ENCODE peak calls at places on chromosome 18, in four cellular contexts. T, Z, O and N are unnamed samples.

GRCh38 chr18:79988925-79989361 is 580 bp upstream of the TXNL4A start:
- DNase-seq in T (peak), O (peak), Z (peak), N (peak)

GRCh38 chr18:57154389-57154788 is 7.5 kb downstream of the BOD1L2 start:
- DNase-seq in Z (no peak), O (no peak), T (no peak), N (no peak)

GRCh38 chr18:72672364-72673151 is 128.4 kb upstream of the CBLN2 start:
- DNase-seq in Z (peak), T (peak), O (no peak), N (peak)

GRCh38 chr18:13300029-13300428 is 81.5 kb downstream of the LDLRAD4 start:
- DNase-seq in T (no peak), O (no peak), Z (no peak), N (no peak)

GRCh38 chr18:49096021-49096420 is 145.3 kb upstream of the SMAD7 start:
- DNase-seq in O (no peak), T (no peak), Z (peak), N (no peak)

GRCh38 chr18:70411886-70412443 is 123.1 kb downstream of the SOCS6 start:
- DNase-seq in Z (no peak), O (no peak), T (no peak), N (no peak)

GRCh38 chr18:37424507-37424906 is 141.1 kb downstream of the CELF4 start:
- DNase-seq in Z (no peak), O (no peak), T (no peak), N (no peak)

GRCh38 chr18:79951545-79952456 is at the start of gene SLC66A2:
- DNase-seq in T (peak), O (peak), Z (peak), N (peak)

GRCh38 chr18:54215069-54215468 is 9.4 kb downstream of the MBD2 start:
- DNase-seq in O (no peak), Z (peak), T (no peak), N (no peak)

GRCh38 chr18:79395761-79396404 is at the start of gene NFATC1:
- DNase-seq in Z (peak), T (peak), O (peak), N (peak)

DNA sequence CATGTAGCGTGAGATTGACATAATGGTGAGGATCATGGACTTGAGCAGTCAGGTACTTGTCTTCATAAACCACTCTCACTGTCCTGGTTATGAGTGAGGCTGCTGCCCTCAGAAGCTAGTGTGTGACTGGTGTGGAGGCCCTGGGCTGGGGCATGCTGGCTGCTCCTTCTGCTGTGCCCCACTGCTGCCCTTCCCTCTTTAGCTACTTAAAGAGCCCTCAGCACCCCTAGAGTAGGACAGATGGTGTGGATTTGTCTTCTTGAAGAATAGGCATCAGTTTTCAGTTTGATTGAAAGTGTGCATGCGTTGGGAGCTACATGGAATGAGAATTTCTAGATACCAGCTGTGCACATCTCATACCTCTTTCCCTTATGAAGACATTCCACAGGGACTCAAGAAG is 15.4 kb downstream of the CPLX4 start:
- DNase-seq in O (no peak), T (no peak), Z (no peak), N (no peak)
- H3K4me3 ChIP-seq in O (no peak), T (no peak), Z (no peak), N (no peak)

DNA sequence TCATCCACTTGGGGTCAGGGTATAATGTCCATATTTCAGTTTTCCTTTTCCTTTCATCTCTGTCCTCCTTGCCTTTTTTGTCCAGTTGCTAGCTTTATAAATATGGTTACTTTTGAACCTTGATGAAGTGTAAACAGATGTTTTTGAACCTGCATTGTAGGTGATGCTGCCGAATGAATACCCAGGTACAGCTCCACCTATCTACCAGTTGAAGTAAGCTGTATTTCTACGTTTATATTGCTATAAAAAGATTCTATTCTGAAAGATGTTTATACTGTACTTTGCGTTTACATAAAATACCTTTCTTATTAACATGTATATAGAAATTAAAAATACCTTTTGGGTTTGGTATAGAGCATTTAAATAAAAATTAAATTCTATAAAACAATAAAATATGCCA is 2.2 kb downstream of the IMPACT start:
- DNase-seq in O (no peak), Z (no peak), T (no peak), N (peak)
- TF ChIP-seq CTCF in O (no peak), Z (no peak), T (no peak), N (peak)

DNA sequence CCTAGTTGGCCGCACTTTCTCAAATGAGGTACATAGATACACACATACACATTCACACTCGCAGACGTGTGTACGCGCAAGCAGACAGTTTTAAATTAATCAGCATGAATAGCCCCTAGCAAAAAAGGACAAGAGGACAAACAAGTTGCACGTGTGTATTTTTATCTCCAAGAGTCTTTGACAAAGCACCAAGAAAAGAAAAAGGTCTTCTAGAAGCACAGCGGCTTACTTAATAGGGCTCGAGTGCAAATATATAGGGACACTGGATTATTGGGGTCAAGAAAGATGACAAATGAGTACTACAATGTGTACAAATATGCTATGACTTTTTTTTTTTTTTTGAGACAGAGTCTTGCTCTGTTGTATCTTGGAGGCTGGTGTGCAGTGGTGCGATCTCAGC is 1.7 kb upstream of the BCL2 start:
- DNase-seq in O (no peak), Z (no peak), T (no peak), N (no peak)
- H3K4me3 ChIP-seq in O (no peak), Z (no peak), T (no peak), N (peak)

GRCh38 chr18:50870138-50870845 is 8.6 kb upstream of the ME2 start:
- DNase-seq in O (no peak), Z (peak), T (no peak), N (peak)

GRCh38 chr18:50869150-50869549 is 9.8 kb upstream of the ME2 start:
- DNase-seq in Z (no peak), T (no peak), O (no peak), N (no peak)

GRCh38 chr18:50863840-50864239 is 15.1 kb upstream of the ME2 start:
- DNase-seq in Z (no peak), O (no peak), T (no peak), N (no peak)

GRCh38 chr18:50862401-50862800 is 16.5 kb upstream of the ME2 start:
- DNase-seq in T (no peak), Z (no peak), O (no peak), N (no peak)

DNA sequence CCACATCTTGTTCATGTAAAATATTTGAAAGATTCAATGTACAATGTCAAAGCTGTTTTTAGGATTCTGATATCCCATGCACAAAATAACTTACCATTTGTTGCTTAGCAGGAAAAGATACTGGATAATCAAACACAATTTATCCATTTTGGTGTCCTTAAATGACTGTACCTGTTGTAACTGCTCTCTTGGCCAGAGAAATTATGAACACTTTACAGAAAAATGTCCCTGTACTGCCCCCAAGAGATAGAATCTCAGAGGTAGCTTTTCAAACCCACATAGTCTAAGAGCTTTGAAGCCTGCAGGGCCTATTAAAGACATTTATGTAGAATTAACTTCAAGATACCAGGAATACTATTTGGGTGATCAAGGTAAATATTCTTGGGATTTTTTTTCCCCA is 12.2 kb upstream of the ME2 start:
- DNase-seq in Z (peak), O (no peak), T (no peak), N (no peak)
- TF ChIP-seq CTCF in Z (peak), O (peak), T (peak), N (peak)

DNA sequence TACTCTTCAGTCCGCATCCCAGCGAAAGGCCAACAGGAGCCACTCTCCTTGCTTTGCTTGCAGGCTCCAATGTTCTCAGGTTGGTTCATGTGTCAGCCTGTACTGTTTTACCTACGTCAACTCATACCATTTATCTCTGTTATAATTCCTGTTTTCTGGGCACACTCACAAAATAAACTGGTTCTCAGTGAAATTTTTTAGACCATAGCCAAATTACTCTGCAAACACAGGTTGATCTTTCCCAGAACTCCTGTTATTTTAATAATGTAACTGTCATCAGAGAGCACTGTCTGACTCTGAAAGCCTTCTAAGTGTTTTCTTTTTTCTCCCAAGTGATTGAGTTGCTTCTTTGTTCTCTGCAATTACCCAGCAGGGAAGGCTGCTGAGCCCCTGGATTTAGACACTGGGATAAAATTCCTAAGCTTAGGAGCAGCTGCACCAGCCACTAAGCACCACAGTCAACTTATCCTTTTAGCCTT is 111.6 kb upstream of the PIEZO2 start:
- DNase-seq in O (no peak), T (no peak), Z (no peak), N (no peak)
- H3K4me3 ChIP-seq in O (no peak), T (no peak), Z (no peak), N (no peak)

GRCh38 chr18:73841661-73842060 is 306.0 kb downstream of the FBXO15 start:
- DNase-seq in T (no peak), Z (peak), O (no peak), N (peak)

GRCh38 chr18:73848656-73849055 is 299.0 kb downstream of the FBXO15 start:
- DNase-seq in Z (peak), T (no peak), O (no peak), N (peak)

GRCh38 chr18:73839441-73839840 is 308.2 kb downstream of the FBXO15 start:
- DNase-seq in O (no peak), Z (no peak), T (no peak), N (no peak)

GRCh38 chr18:73840319-73841065 is 307.1 kb downstream of the FBXO15 start:
- DNase-seq in O (no peak), Z (no peak), T (no peak), N (no peak)

DNA sequence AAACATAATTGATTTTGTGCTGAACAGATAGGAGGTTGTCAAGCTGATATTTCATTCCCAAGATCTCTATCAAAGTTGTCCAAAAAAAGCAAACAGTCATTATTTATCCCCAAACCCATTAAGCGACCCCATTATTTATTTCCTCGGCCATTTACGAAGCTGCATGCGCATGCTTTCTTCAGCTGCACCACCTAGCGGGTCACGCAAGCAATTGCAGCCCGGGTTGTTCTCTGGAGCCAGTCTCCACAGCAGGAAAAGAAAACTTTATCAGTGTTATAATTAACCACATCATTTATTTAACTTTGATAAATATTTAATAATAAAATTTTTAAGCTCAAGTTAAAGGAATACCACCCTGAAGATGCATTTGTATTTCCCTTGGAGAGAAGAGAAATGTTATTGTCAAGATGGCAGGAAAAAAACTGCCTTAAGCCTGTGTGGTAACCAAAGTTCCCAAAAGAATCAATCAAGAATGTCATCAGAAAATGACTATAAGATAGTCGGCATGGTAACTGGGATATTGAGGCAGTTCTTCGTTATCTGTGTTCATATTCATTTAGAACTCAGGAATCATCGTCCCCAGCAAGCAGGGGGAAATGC is 304.7 kb downstream of the FBXO15 start:
- DNase-seq in O (no peak), T (peak), Z (peak), N (peak)
- TF ChIP-seq CTCF in O (peak), T (peak), Z (peak), N (peak)